ENCODE peak calls at places on chromosomes 3 and 15, in eight cellular contexts. Q is H1, L is mesenchymal stem cell, Z is DND-41, I is neural progenitor cell, M is HepG2, S is HCT116, D is PC-9. Y is an unnamed sample. For H3K4me1, the result is how much of the 10 kb centered on the place peaks cover.

GRCh38 chr15:59158701-59159034 is 48.0 kb upstream of the LDHAL6B start:
- DNase-seq in I (no peak), S (no peak), M (no peak), L (no peak), D (no peak), Z (no peak), Q (no peak), Y (no peak)

GRCh38 chr3:107813066-107813465 is 277.8 kb downstream of the CD47 start:
- DNase-seq in Q (no peak), S (no peak), I (no peak), L (no peak), D (no peak), Z (no peak), M (no peak), Y (no peak)

GRCh38 chr3:188842628-188843027 is 329.1 kb upstream of the TPRG1 start:
- DNase-seq in I (no peak), Q (no peak), S (no peak), L (peak), D (no peak), Z (no peak), M (no peak), Y (no peak)

GRCh38 chr3:138945646-138946553 is 1.0 kb downstream of the FOXL2 start:
- DNase-seq in D (no peak), M (no peak), I (peak), Z (no peak), S (no peak), L (no peak), Q (peak), Y (no peak)

GRCh38 chr15:101185336-101185735 is 66.5 kb downstream of the CHSY1 start:
- DNase-seq in M (no peak), S (no peak), I (no peak), Z (no peak), Q (no peak), D (no peak), L (no peak), Y (no peak)

GRCh38 chr3:147688868-147689267 is 279.7 kb downstream of the ZIC1 start:
- DNase-seq in S (no peak), L (no peak), M (no peak), Z (no peak), Q (no peak), D (no peak), I (no peak), Y (no peak)

GRCh38 chr3:14288833-14289451 is 110.3 kb downstream of the LSM3 start:
- DNase-seq in S (no peak), D (no peak), I (no peak), Z (no peak), L (no peak), M (no peak), Q (no peak), Y (no peak)

GRCh38 chr3:12974819-12975218 is 98.4 kb downstream of the IQSEC1 start:
- DNase-seq in S (no peak), M (no peak), L (no peak), D (no peak), Z (no peak), I (no peak), Q (no peak), Y (no peak)

GRCh38 chr3:5425371-5425770 is 237.9 kb downstream of the EDEM1 start:
- DNase-seq in Z (no peak), S (no peak), D (no peak), I (no peak), L (no peak), M (no peak), Q (no peak), Y (no peak)

GRCh38 chr3:32405711-32406323 is 14.2 kb downstream of the CMTM7 start:
- DNase-seq in L (no peak), I (no peak), S (no peak), Q (no peak), Z (no peak), D (no peak), M (peak), Y (no peak)

DNA sequence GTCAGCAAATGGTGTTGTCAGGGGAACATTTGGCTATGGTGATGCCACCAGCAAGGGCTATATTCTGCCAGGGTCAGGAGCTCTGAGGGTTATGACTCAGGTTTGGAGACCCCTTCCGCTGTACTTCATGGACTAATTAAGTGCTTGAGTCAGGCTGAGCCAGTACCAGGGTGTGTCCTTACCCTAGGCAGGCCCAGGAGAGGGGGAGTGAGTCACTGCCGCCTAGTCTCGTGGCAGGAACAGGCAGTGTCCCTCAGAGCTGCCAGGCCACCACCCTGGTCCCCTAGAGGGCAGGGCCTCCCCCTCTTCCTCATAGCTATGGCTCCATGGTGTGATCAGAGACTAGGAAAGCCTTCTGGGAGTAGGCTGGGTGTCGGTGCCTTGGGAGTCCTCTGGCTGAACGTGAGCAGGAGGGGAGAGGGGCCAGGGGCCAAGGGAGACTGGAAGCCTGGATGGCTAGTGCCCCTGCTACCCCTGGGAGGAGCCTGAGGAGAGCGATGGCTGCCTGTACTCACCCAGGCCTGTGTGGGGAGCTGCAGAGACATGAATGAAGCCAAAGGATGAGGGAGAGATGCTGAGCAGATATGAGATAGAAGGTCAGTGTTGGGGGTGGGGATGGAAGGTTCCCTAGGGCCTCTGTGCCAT is 10.6 kb downstream of the MAPKAPK3 start:
- DNase-seq in M (no peak), L (peak), I (peak), D (peak), Q (no peak), Z (peak), S (peak), Y (no peak)
- H2AFZ ChIP-seq in M (no peak), L (no peak), I (no peak), D (no peak), Q (no peak), Z (no peak), S (no peak), Y (no peak)

GRCh38 chr15:67173015-67173414 is 81.4 kb downstream of the AAGAB start:
- DNase-seq in Q (no peak), L (no peak), D (no peak), Z (no peak), S (no peak), I (no peak), M (no peak), Y (no peak)
- H3K4me1 ChIP-seq in Q (under half), L (under half), D (under half), Z (under half), S (under half), I (under half), M (under half), Y (under half)

DNA sequence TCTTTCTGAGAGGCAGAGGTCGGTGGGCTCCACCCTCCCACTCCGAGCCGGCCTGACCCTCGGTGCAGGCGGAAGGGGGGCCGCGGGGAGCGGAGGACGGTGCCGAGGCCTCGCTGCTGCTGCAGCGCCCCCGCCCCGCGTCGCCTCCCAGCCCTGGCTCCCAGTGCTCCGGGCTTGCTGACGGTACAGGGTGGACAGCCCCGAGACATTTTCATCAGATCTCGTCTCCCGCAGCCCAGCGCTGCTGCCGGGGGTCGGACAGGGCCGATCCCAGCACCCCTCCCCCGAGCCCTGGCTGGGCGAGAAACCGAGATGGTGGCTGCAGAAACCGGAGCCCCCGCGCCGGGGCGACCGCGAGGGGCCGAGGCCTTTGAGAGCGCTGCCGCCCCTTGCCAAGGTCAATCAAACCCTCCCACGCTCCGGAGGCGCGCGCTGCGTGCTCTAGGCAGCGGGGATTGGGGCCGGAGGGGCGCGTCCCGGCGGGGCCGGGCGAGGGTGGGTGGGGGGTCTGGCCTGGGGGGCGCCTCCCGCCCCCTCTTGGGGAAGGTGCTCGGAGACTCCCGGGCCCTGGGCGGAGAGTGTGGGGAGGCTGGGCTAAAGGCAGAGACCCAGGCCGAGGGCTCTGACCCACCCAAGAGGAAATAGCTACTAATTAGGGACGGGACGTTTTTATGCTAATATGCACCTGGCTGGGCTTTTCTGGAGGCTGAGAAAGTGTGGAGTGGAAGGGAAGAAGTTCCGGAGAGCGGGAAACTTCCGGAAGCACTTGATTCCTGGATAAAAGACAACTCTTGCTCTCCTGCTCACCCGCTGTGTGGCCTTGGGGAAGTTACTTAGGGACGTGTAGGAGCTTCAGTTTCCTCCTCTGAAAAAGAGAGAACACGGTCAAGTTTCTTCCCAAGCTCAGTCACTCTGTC is 42.7 kb downstream of the EPHB3 start:
- DNase-seq in S (no peak), L (no peak), D (no peak), I (peak), Z (no peak), M (no peak), Q (peak), Y (no peak)
- H2AFZ ChIP-seq in S (no peak), L (peak), D (no peak), I (peak), Z (no peak), M (no peak), Q (no peak), Y (no peak)

DNA sequence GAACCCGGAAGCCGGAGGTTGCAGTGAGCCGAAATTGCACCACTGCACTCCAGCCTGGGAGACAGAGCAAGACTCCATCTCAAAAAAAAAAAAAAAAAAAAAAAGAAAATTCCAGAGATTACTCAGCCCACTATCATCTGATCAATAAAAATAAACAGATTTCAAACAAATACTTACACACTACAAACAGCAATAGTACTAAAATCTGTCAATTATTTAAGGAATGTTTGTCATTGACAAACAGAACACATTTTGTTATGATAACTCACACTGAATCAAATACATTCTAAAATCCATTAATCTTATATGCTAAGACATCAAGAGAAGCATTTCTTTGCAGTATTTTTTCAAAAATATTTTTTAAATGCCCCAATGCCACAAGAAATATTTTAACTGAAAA is 7.6 kb downstream of the MYO9A start:
- DNase-seq in D (no peak), Z (no peak), Q (no peak), S (no peak), I (no peak), L (no peak), M (peak), Y (no peak)
- H3K4me1 ChIP-seq in D (under half), Z (under half), Q (under half), S (under half), I (under half), L (under half), M (under half), Y (under half)

DNA sequence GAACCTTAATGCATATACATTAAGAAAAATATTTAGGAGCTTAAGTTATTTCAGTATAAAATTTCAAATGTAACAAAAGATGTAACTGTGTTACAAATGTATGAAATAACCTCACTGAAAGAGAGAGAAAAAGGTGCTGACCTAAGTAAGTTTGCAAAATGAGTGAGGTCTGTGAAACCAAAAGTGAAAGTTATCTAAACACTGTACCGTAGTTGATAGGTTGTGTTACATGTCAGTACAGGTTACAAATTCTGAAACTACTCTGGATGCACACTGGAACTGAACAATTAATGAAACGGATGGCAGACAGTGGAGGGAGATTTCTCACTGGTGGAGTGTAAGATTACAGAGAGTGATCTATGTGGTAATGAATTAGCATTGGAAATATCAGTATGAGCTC is 420.7 kb downstream of the ZNF385D start:
- DNase-seq in D (no peak), I (no peak), S (no peak), L (no peak), Q (no peak), M (no peak), Z (no peak), Y (no peak)
- H2AFZ ChIP-seq in D (no peak), I (no peak), S (no peak), L (no peak), Q (no peak), M (no peak), Z (peak), Y (no peak)